ENCODE peak calls at places on chromosomes 13 and 19, in four cellular contexts. W, N, G and R are unnamed samples.
A peak's percentile ranks its signal among the peaks of the same experiment; 100 is the strongest.

GRCh38 chr19:41641879-41642485 is 15.1 kb upstream of the CEACAM4 start:
- DNase-seq in W (peak; percentile 27), G (no peak), N (peak; percentile 67), R (peak; percentile 44)

GRCh38 chr19:38690832-38691231 is 43.4 kb downstream of the ACTN4 start:
- DNase-seq in W (no peak), G (no peak), N (no peak), R (peak; percentile 35)

GRCh38 chr19:45554481-45554880 is 30.1 kb downstream of the OPA3 start:
- DNase-seq in N (no peak), W (no peak), G (no peak), R (no peak)

GRCh38 chr13:20320885-20321284 is 88.8 kb upstream of the GJB6 start:
- DNase-seq in N (no peak), G (no peak), W (no peak), R (no peak)

GRCh38 chr13:73142091-73142490 is 83.3 kb downstream of the KLF5 start:
- DNase-seq in N (no peak), G (no peak), W (no peak), R (no peak)

GRCh38 chr19:11196406-11197287 is 698 bp downstream of the KANK2 start:
- DNase-seq in G (peak; percentile 79), N (peak; percentile 16), W (no peak), R (peak; percentile 56)

GRCh38 chr19:50663280-50663790 is 14.1 kb downstream of the C19orf81 start:
- DNase-seq in W (no peak), G (no peak), N (no peak), R (no peak)

GRCh38 chr19:30444253-30444671 is 72.1 kb downstream of the ZNF536 start:
- DNase-seq in G (peak; percentile 65), W (no peak), N (no peak), R (no peak)

GRCh38 chr13:26707122-26708006 is 53.2 kb downstream of the GPR12 start:
- DNase-seq in W (no peak), G (no peak), N (peak; percentile 69), R (peak; percentile 49)

GRCh38 chr13:114078501-114079451 is 53.6 kb downstream of the RASA3 start:
- DNase-seq in N (peak; percentile 92), W (no peak), G (peak; percentile 75), R (peak; percentile 79)

GRCh38 chr19:12868540-12869112 is 12.6 kb downstream of the DNASE2 start:
- DNase-seq in G (no peak), N (no peak), W (no peak), R (no peak)

GRCh38 chr19:5881543-5882299 is 11.4 kb upstream of the FUT5 start:
- DNase-seq in G (no peak), N (no peak), W (no peak), R (no peak)

GRCh38 chr19:16397791-16398529 is 73.3 kb downstream of the KLF2 start:
- DNase-seq in W (no peak), N (no peak), G (peak; percentile 44), R (no peak)

GRCh38 chr13:24063281-24063851 is 97.2 kb upstream of the SPATA13 start:
- DNase-seq in W (no peak), N (no peak), G (no peak), R (no peak)

GRCh38 chr13:77521194-77521593 is 14.3 kb upstream of the SCEL start:
- DNase-seq in G (no peak), W (no peak), N (peak; percentile 85), R (no peak)

GRCh38 chr13:21812192-21812626 is 141.3 kb downstream of the FGF9 start:
- DNase-seq in N (peak; percentile 2), G (no peak), W (no peak), R (no peak)

GRCh38 chr13:71962735-71963134 is 95.7 kb upstream of the DACH1 start:
- DNase-seq in W (no peak), G (no peak), N (no peak), R (no peak)

GRCh38 chr19:6002591-6002990 is 24.7 kb upstream of the RANBP3 start:
- DNase-seq in N (no peak), G (no peak), W (no peak), R (no peak)

GRCh38 chr13:101452519-101453485 is at the start of gene ITGBL1:
- DNase-seq in W (no peak), N (no peak), G (no peak), R (peak; percentile 59)